ENCODE peak calls at places on chromosomes 13 and 19, in ten cellular contexts. W, O, T, A, L, P, J, G, Y and Q are unnamed samples.

GRCh38 chr13:30334663-30335386 is 27.5 kb upstream of the KATNAL1 start:
- DNase-seq in W (peak), O (peak), T (peak), A (no peak), L (no peak), P (peak), J (no peak), G (peak), Y (no peak), Q (peak)

GRCh38 chr13:97615266-97615665 is 181.3 kb downstream of the RAP2A start:
- DNase-seq in W (no peak), O (no peak), T (no peak), A (no peak), L (no peak), P (no peak), J (no peak), G (no peak), Y (no peak), Q (no peak)

GRCh38 chr19:19628499-19629134 is 597 bp upstream of the LPAR2 start:
- DNase-seq in W (no peak), O (no peak), T (peak), A (no peak), L (no peak), P (peak), J (peak), G (peak), Y (peak), Q (no peak)

GRCh38 chr13:52862358-52863206 is 14.1 kb upstream of the PCDH8 start:
- DNase-seq in W (no peak), O (no peak), T (no peak), A (no peak), L (no peak), P (peak), J (no peak), G (no peak), Y (no peak), Q (peak)

GRCh38 chr13:113864303-113864890 is 521 bp upstream of the GAS6 start:
- DNase-seq in W (peak), O (peak), T (no peak), A (no peak), L (no peak), P (peak), J (no peak), G (peak), Y (no peak), Q (no peak)

GRCh38 chr19:50797429-50798115 is 7.4 kb downstream of the ACP4 start:
- DNase-seq in W (no peak), O (no peak), T (no peak), A (no peak), L (no peak), P (no peak), J (no peak), G (no peak), Y (no peak), Q (no peak)

GRCh38 chr13:31436478-31436877 is 236.7 kb downstream of the B3GLCT start:
- DNase-seq in W (no peak), O (no peak), T (no peak), A (no peak), L (no peak), P (no peak), J (no peak), G (no peak), Y (no peak), Q (no peak)

GRCh38 chr19:10654610-10655456 is 687 bp downstream of the ILF3 start:
- DNase-seq in W (no peak), O (peak), T (peak), A (no peak), L (no peak), P (peak), J (peak), G (peak), Y (peak), Q (peak)

GRCh38 chr19:49064768-49065611 is at the start of gene NTF4:
- DNase-seq in W (no peak), O (peak), T (no peak), A (no peak), L (no peak), P (peak), J (no peak), G (peak), Y (no peak), Q (no peak)

GRCh38 chr13:24313449-24313848 is 4.1 kb downstream of the C1QTNF9 start:
- DNase-seq in W (peak), O (peak), T (no peak), A (no peak), L (no peak), P (peak), J (no peak), G (peak), Y (no peak), Q (no peak)

GRCh38 chr19:57302020-57302465 is 18.2 kb upstream of the ZNF543 start:
- DNase-seq in W (peak), O (peak), T (no peak), A (peak), L (no peak), P (peak), J (no peak), G (peak), Y (no peak), Q (no peak)

GRCh38 chr13:29448124-29448685 is 147.3 kb downstream of the SLC7A1 start:
- DNase-seq in W (no peak), O (no peak), T (no peak), A (no peak), L (no peak), P (no peak), J (no peak), G (no peak), Y (no peak), Q (no peak)

GRCh38 chr19:29873024-29873800 is 61.4 kb downstream of the CCNE1 start:
- DNase-seq in W (peak), O (peak), T (peak), A (no peak), L (no peak), P (peak), J (no peak), G (peak), Y (peak), Q (no peak)

GRCh38 chr13:110274687-110275086 is 32.3 kb downstream of the COL4A1 start:
- DNase-seq in W (no peak), O (peak), T (no peak), A (no peak), L (no peak), P (no peak), J (no peak), G (no peak), Y (no peak), Q (no peak)

GRCh38 chr19:58499021-58499927 is 12.5 kb downstream of the SLC27A5 start:
- DNase-seq in W (peak), O (peak), T (peak), A (peak), L (peak), P (peak), J (peak), G (peak), Y (peak), Q (peak)

GRCh38 chr13:31686660-31687430 is 52.5 kb upstream of the RXFP2 start:
- DNase-seq in W (no peak), O (peak), T (no peak), A (no peak), L (no peak), P (no peak), J (no peak), G (peak), Y (no peak), Q (no peak)

GRCh38 chr19:31445406-31445805 is 96.2 kb upstream of the TSHZ3 start:
- DNase-seq in W (no peak), O (no peak), T (no peak), A (no peak), L (no peak), P (no peak), J (no peak), G (no peak), Y (no peak), Q (no peak)

GRCh38 chr13:24511019-24511823 is 1.4 kb downstream of the PARP4 start:
- DNase-seq in W (peak), O (peak), T (no peak), A (peak), L (peak), P (no peak), J (peak), G (peak), Y (no peak), Q (no peak)

GRCh38 chr19:38152461-38153379 is 71.3 kb downstream of the DPF1 start:
- DNase-seq in W (peak), O (no peak), T (no peak), A (no peak), L (no peak), P (no peak), J (no peak), G (no peak), Y (no peak), Q (no peak)

GRCh38 chr13:27915301-27916207 is 4.2 kb upstream of the PDX1 start:
- DNase-seq in W (no peak), O (no peak), T (no peak), A (no peak), L (no peak), P (no peak), J (no peak), G (no peak), Y (no peak), Q (no peak)

GRCh38 chr19:35911790-35912189 is 3.7 kb upstream of the TYROBP start:
- DNase-seq in W (no peak), O (no peak), T (no peak), A (no peak), L (no peak), P (peak), J (no peak), G (no peak), Y (no peak), Q (no peak)

GRCh38 chr19:47619763-47620162 is 10.8 kb downstream of the BICRA start:
- DNase-seq in W (no peak), O (no peak), T (no peak), A (no peak), L (no peak), P (no peak), J (no peak), G (no peak), Y (no peak), Q (no peak)

GRCh38 chr19:27774827-27775226 is 1438.1 kb downstream of the UQCRFS1 start:
- DNase-seq in W (peak), O (no peak), T (no peak), A (no peak), L (no peak), P (peak), J (no peak), G (no peak), Y (no peak), Q (no peak)

GRCh38 chr13:35475131-35475959 is 1.1 kb downstream of the MAB21L1 start:
- DNase-seq in W (peak), O (peak), T (no peak), A (no peak), L (no peak), P (no peak), J (no peak), G (peak), Y (no peak), Q (no peak)

GRCh38 chr13:41971848-41972247 is 10.9 kb upstream of the VWA8 start:
- DNase-seq in W (no peak), O (no peak), T (no peak), A (no peak), L (no peak), P (no peak), J (no peak), G (no peak), Y (no peak), Q (no peak)

GRCh38 chr13:47632311-47632710 is 368.8 kb downstream of the SUCLA2 start:
- DNase-seq in W (no peak), O (no peak), T (no peak), A (no peak), L (no peak), P (no peak), J (no peak), G (no peak), Y (no peak), Q (no peak)

GRCh38 chr19:2820112-2820702 is 539 bp downstream of the ZNF554 start:
- DNase-seq in W (no peak), O (peak), T (peak), A (no peak), L (no peak), P (peak), J (no peak), G (peak), Y (no peak), Q (no peak)

GRCh38 chr13:48818495-48818961 is 157.2 kb upstream of the FNDC3A start:
- DNase-seq in W (peak), O (peak), T (no peak), A (peak), L (no peak), P (no peak), J (no peak), G (peak), Y (no peak), Q (no peak)